ENCODE peak calls at places on chromosome 16, in four cellular contexts. Z is CD4-positive, alpha-beta T cell; S is NCI-H1930; Q is amniotic stem cell. H is an unnamed sample.

GRCh38 chr16:78842950-78843349 is 743.5 kb downstream of the WWOX start:
- DNase-seq in Z (no peak), S (no peak), Q (no peak), H (no peak)

GRCh38 chr16:28308794-28309535 is 16.6 kb downstream of the SBK1 start:
- DNase-seq in Z (no peak), S (no peak), Q (no peak), H (no peak)

GRCh38 chr16:54066451-54067056 is 220.0 kb downstream of the IRX3 start:
- DNase-seq in Z (no peak), S (no peak), Q (no peak), H (no peak)

GRCh38 chr16:4517812-4518211 is 20.8 kb downstream of the CDIP1 start:
- DNase-seq in Z (no peak), S (peak), Q (no peak), H (peak)

GRCh38 chr16:69727916-69728270 is 1.5 kb upstream of the NQO1 start:
- DNase-seq in Z (no peak), S (no peak), Q (no peak), H (no peak)

GRCh38 chr16:30076276-30076791 is 540 bp downstream of the PPP4C start:
- DNase-seq in Z (no peak), S (no peak), Q (no peak), H (no peak)

GRCh38 chr16:391885-392335 is 5.1 kb upstream of the NME4 start:
- DNase-seq in Z (peak), S (no peak), Q (no peak), H (no peak)

GRCh38 chr16:7967986-7968509 is 622.3 kb downstream of the TMEM114 start:
- DNase-seq in Z (no peak), S (no peak), Q (no peak), H (no peak)

GRCh38 chr16:27962197-27962596 is 101.3 kb downstream of the GSG1L start:
- DNase-seq in Z (no peak), S (no peak), Q (no peak), H (no peak)

GRCh38 chr16:65658339-65659275 is 536.7 kb upstream of the CDH11 start:
- DNase-seq in Z (no peak), S (no peak), Q (peak), H (no peak)

GRCh38 chr16:85170066-85171003 is 58.1 kb upstream of the CIBAR2 start:
- DNase-seq in Z (no peak), S (no peak), Q (no peak), H (no peak)

GRCh38 chr16:3951861-3952332 is 71.4 kb upstream of the CREBBP start:
- DNase-seq in Z (no peak), S (no peak), Q (peak), H (no peak)

GRCh38 chr16:49463529-49463928 is 89.9 kb downstream of the C16orf78 start:
- DNase-seq in Z (peak), S (no peak), Q (no peak), H (peak)

GRCh38 chr16:85441189-85441889 is 171.8 kb upstream of the GSE1 start:
- DNase-seq in Z (no peak), S (no peak), Q (no peak), H (no peak)

GRCh38 chr16:55000595-55000994 is 69.9 kb downstream of the IRX5 start:
- DNase-seq in Z (no peak), S (no peak), Q (no peak), H (no peak)